ENCODE peak calls at places on chromosomes 12 and 14, in eight cellular contexts. J, W, A, T, I, E, C and M are unnamed samples.
A peak's percentile ranks its signal among the peaks of the same experiment; 100 is the strongest.

GRCh38 chr14:70999117-70999516 is 91.9 kb downstream of the PCNX1 start:
- DNase-seq in J (no peak), W (no peak), A (no peak), T (no peak), I (no peak), E (no peak), C (no peak), M (no peak)

GRCh38 chr12:7078163-7078562 is 14.1 kb downstream of the C1R start:
- DNase-seq in J (no peak), W (no peak), A (no peak), T (no peak), I (no peak), E (no peak), C (no peak), M (no peak)

GRCh38 chr12:110794623-110795280 is 52.0 kb upstream of the CCDC63 start:
- DNase-seq in J (no peak), W (no peak), A (peak; percentile 51), T (peak; percentile 92), I (no peak), E (peak; percentile 65), C (no peak), M (no peak)

GRCh38 chr14:84006643-84007137 is 1523.3 kb upstream of the FLRT2 start:
- DNase-seq in J (no peak), W (no peak), A (no peak), T (no peak), I (no peak), E (no peak), C (no peak), M (no peak)

GRCh38 chr12:113630625-113631024 is 159.0 kb upstream of the LHX5 start:
- DNase-seq in J (no peak), W (no peak), A (no peak), T (no peak), I (no peak), E (no peak), C (no peak), M (no peak)

GRCh38 chr14:76271371-76271770 is 104.6 kb upstream of the ESRRB start:
- DNase-seq in J (no peak), W (no peak), A (no peak), T (no peak), I (no peak), E (no peak), C (no peak), M (no peak)

GRCh38 chr14:106442857-106443256 is 916.5 kb downstream of the TMEM121 start:
- DNase-seq in J (no peak), W (no peak), A (peak; percentile 21), T (no peak), I (peak; percentile 44), E (no peak), C (no peak), M (no peak)

GRCh38 chr12:33438890-33439586 is 581 bp downstream of the SYT10 start:
- DNase-seq in J (peak; percentile 28), W (no peak), A (no peak), T (peak; percentile 19), I (no peak), E (peak; percentile 10), C (peak; percentile 0), M (no peak)

GRCh38 chr12:31859232-31859977 is 99.8 kb upstream of the RESF1 start:
- DNase-seq in J (no peak), W (peak; percentile 36), A (peak; percentile 76), T (no peak), I (no peak), E (no peak), C (no peak), M (peak; percentile 24)

GRCh38 chr12:63440063-63440462 is 228.2 kb downstream of the DPY19L2 start:
- DNase-seq in J (no peak), W (no peak), A (no peak), T (no peak), I (no peak), E (no peak), C (no peak), M (no peak)

GRCh38 chr12:132302466-132303358 is 26.7 kb downstream of the GALNT9 start:
- DNase-seq in J (no peak), W (no peak), A (no peak), T (no peak), I (no peak), E (no peak), C (no peak), M (no peak)

GRCh38 chr12:131371580-131372475 is 339.1 kb upstream of the SFSWAP start:
- DNase-seq in J (no peak), W (no peak), A (peak; percentile 26), T (no peak), I (no peak), E (no peak), C (no peak), M (no peak)

GRCh38 chr12:5581616-5582367 is 149.9 kb downstream of the NTF3 start:
- DNase-seq in J (no peak), W (no peak), A (no peak), T (no peak), I (no peak), E (no peak), C (no peak), M (no peak)

GRCh38 chr14:31508140-31508539 is 20.3 kb upstream of the GPR33 start:
- DNase-seq in J (no peak), W (no peak), A (no peak), T (no peak), I (no peak), E (no peak), C (no peak), M (no peak)

GRCh38 chr14:99270491-99271287 is 1.3 kb downstream of the BCL11B start:
- DNase-seq in J (no peak), W (no peak), A (no peak), T (peak; percentile 21), I (no peak), E (no peak), C (no peak), M (peak; percentile 48)

GRCh38 chr14:99272669-99273024 is 650 bp upstream of the BCL11B start:
- DNase-seq in J (no peak), W (no peak), A (no peak), T (peak; percentile 10), I (no peak), E (no peak), C (no peak), M (no peak)

GRCh38 chr14:99273025-99273723 is 1.2 kb upstream of the BCL11B start:
- DNase-seq in J (no peak), W (no peak), A (no peak), T (peak; percentile 13), I (no peak), E (no peak), C (no peak), M (peak; percentile 87)

GRCh38 chr14:99271288-99271941 is 582 bp downstream of the BCL11B start:
- DNase-seq in J (peak; percentile 4), W (no peak), A (no peak), T (peak; percentile 7), I (no peak), E (no peak), C (no peak), M (no peak)

GRCh38 chr14:99271951-99272668 is at the start of gene BCL11B:
- DNase-seq in J (peak; percentile 73), W (peak; percentile 70), A (peak; percentile 92), T (peak; percentile 88), I (peak; percentile 85), E (peak; percentile 71), C (peak; percentile 84), M (peak; percentile 98)
- TF ChIP-seq CTCF in J (peak; percentile 49), W (peak; percentile 28), A (peak; percentile 59), T (peak; percentile 46), I (peak; percentile 71), E (peak; percentile 41), C (peak; percentile 58), M (peak; percentile 67)

GRCh38 chr14:21399311-21399870 is 15.6 kb upstream of the SUPT16H start:
- DNase-seq in J (no peak), W (no peak), A (no peak), T (no peak), I (no peak), E (no peak), C (no peak), M (no peak)

GRCh38 chr14:21398901-21399300 is 15.1 kb upstream of the SUPT16H start:
- DNase-seq in J (no peak), W (no peak), A (no peak), T (no peak), I (no peak), E (no peak), C (no peak), M (no peak)

DNA sequence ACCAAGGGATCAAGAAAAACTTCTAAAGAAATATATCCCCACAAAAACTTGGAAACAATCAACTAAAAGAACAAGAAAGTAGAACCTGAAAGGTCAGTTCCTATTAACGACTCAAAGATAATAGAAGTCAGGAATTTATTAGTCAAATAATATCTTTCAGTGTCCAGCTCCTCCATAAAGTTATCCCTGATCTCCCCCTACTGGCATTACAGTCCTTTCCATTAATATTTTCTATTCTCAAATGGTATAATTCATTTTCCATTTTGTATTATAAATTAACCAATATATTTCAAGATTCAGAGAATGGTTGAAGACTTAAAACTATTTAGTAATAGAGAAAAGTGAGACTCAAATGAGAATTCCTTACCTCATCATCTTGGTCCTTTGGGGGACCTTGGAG is 11.6 kb upstream of the SUPT16H start:
- DNase-seq in J (no peak), W (no peak), A (no peak), T (no peak), I (no peak), E (no peak), C (no peak), M (no peak)
- TF ChIP-seq CTCF in J (no peak), W (no peak), A (no peak), T (no peak), I (no peak), E (no peak), C (no peak), M (no peak)

DNA sequence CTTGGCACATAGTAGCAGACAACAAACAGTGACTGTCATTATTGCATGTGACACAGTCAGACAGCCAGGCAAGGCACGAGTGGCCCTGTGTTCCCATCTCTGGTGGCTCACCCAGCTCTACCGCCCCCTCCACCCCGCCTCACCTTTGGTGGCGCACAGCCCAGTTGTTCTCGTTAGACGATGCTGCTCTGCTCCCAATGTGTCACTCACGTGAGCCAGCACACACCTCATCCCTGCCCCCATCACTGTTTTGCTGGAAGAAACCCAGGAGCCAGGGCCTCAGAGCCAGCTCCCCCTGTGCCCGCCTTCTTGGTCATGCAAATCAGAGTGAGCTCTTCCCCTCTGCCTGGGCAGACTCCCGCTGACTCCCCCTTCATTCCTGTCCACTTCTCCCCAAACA is 113.4 kb downstream of the CALM1 start:
- DNase-seq in J (no peak), W (peak; percentile 58), A (no peak), T (no peak), I (no peak), E (no peak), C (no peak), M (no peak)
- TF ChIP-seq CTCF in J (no peak), W (no peak), A (no peak), T (no peak), I (no peak), E (no peak), C (no peak), M (no peak)

DNA sequence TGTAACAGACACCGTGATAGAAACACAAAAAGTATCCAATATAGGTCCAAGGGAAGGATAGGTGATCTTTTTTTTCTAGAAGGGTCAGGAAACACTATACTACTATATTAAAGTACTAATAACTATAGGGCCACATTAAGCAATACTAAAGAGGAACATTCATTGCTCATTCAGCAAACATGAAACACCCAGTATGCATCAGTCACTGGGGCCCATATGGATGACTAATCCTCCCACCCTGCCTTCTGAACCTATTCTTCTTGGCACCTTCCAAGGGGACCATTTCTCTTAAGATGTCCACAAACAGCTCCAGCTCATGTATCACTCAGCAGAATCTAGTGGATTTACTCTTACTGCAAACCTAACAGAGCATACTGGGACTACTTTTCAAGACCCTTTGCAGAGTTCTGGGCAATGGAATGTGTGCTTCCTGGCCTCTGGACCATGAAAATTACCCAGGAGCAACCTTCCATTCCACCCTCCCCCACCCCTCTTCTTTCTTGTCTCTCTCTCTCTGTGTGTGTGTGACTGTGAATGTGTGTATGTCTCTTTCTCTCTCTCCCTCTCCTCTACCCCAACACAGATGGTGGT is 187.9 kb downstream of the EPS8 start:
- DNase-seq in J (peak; percentile 91), W (no peak), A (no peak), T (peak; percentile 93), I (no peak), E (peak; percentile 99), C (peak; percentile 84), M (no peak)
- TF ChIP-seq CTCF in J (no peak), W (no peak), A (no peak), T (no peak), I (no peak), E (no peak), C (no peak), M (no peak)